ENCODE peak calls at places on chromosomes 2 and 18, in nine cellular contexts. One of them, this sample, is unnamed.

GRCh38 chr2:46297546-46298271 is 502 bp downstream of the EPAS1 start:
- DNase-seq in IMR-90: no peak
- DNase-seq in K562: peak
- DNase-seq in heart left ventricle: peak
- DNase-seq in body of pancreas: peak
- DNase-seq in A549: peak
- DNase-seq in adrenal gland: peak
- DNase-seq in Peyer's patch: peak
- DNase-seq in stomach: peak
- DNase-seq in this sample: peak

GRCh38 chr2:133342283-133342895 is 225.9 kb downstream of the NCKAP5 start:
- DNase-seq in K562: no peak
- DNase-seq in Peyer's patch: no peak
- DNase-seq in body of pancreas: no peak
- DNase-seq in A549: no peak
- DNase-seq in stomach: no peak
- DNase-seq in adrenal gland: no peak
- DNase-seq in heart left ventricle: no peak
- DNase-seq in IMR-90: no peak
- DNase-seq in this sample: no peak

GRCh38 chr2:182330451-182331325 is 96.1 kb downstream of the PDE1A start:
- DNase-seq in heart left ventricle: no peak
- DNase-seq in Peyer's patch: no peak
- DNase-seq in IMR-90: peak
- DNase-seq in K562: no peak
- DNase-seq in body of pancreas: no peak
- DNase-seq in A549: no peak
- DNase-seq in stomach: no peak
- DNase-seq in adrenal gland: no peak
- DNase-seq in this sample: no peak

GRCh38 chr18:52007109-52007508 is 332.9 kb upstream of the DCC start:
- DNase-seq in stomach: no peak
- DNase-seq in adrenal gland: no peak
- DNase-seq in K562: no peak
- DNase-seq in A549: no peak
- DNase-seq in body of pancreas: no peak
- DNase-seq in IMR-90: no peak
- DNase-seq in Peyer's patch: no peak
- DNase-seq in heart left ventricle: no peak
- DNase-seq in this sample: no peak

GRCh38 chr2:215652432-215652831 is 216.6 kb upstream of the FN1 start:
- DNase-seq in adrenal gland: no peak
- DNase-seq in Peyer's patch: no peak
- DNase-seq in A549: no peak
- DNase-seq in stomach: no peak
- DNase-seq in body of pancreas: no peak
- DNase-seq in IMR-90: peak
- DNase-seq in heart left ventricle: no peak
- DNase-seq in K562: no peak
- DNase-seq in this sample: no peak

GRCh38 chr2:160505236-160505635 is 11.6 kb upstream of the RBMS1 start:
- DNase-seq in Peyer's patch: no peak
- DNase-seq in IMR-90: no peak
- DNase-seq in body of pancreas: no peak
- DNase-seq in heart left ventricle: no peak
- DNase-seq in stomach: no peak
- DNase-seq in adrenal gland: no peak
- DNase-seq in K562: no peak
- DNase-seq in A549: no peak
- DNase-seq in this sample: no peak

GRCh38 chr2:12490641-12491040 is 226.1 kb upstream of the TRIB2 start:
- DNase-seq in IMR-90: no peak
- DNase-seq in body of pancreas: no peak
- DNase-seq in adrenal gland: no peak
- DNase-seq in stomach: no peak
- DNase-seq in Peyer's patch: no peak
- DNase-seq in heart left ventricle: no peak
- DNase-seq in K562: no peak
- DNase-seq in A549: no peak
- DNase-seq in this sample: no peak

GRCh38 chr2:100744589-100744988 is 75.3 kb upstream of the NPAS2 start:
- DNase-seq in Peyer's patch: no peak
- DNase-seq in body of pancreas: peak
- DNase-seq in IMR-90: peak
- DNase-seq in K562: no peak
- DNase-seq in stomach: no peak
- DNase-seq in adrenal gland: no peak
- DNase-seq in A549: no peak
- DNase-seq in heart left ventricle: no peak
- DNase-seq in this sample: no peak

GRCh38 chr18:24497052-24497754 is 36.8 kb downstream of the HRH4 start:
- DNase-seq in A549: no peak
- DNase-seq in IMR-90: peak
- DNase-seq in adrenal gland: no peak
- DNase-seq in body of pancreas: no peak
- DNase-seq in Peyer's patch: no peak
- DNase-seq in K562: no peak
- DNase-seq in stomach: no peak
- DNase-seq in heart left ventricle: no peak
- DNase-seq in this sample: no peak

GRCh38 chr2:200347301-200347700 is 40.8 kb downstream of the SPATS2L start:
- DNase-seq in Peyer's patch: no peak
- DNase-seq in stomach: no peak
- DNase-seq in adrenal gland: no peak
- DNase-seq in IMR-90: no peak
- DNase-seq in heart left ventricle: no peak
- DNase-seq in body of pancreas: no peak
- DNase-seq in K562: no peak
- DNase-seq in A549: no peak
- DNase-seq in this sample: no peak
- H3K27ac ChIP-seq in Peyer's patch: no peak
- H3K27ac ChIP-seq in stomach: no peak
- H3K27ac ChIP-seq in adrenal gland: no peak
- H3K27ac ChIP-seq in IMR-90: no peak
- H3K27ac ChIP-seq in heart left ventricle: no peak
- H3K27ac ChIP-seq in body of pancreas: no peak
- H3K27ac ChIP-seq in K562: no peak
- H3K27ac ChIP-seq in A549: no peak
- H3K27ac ChIP-seq in this sample: no peak

DNA sequence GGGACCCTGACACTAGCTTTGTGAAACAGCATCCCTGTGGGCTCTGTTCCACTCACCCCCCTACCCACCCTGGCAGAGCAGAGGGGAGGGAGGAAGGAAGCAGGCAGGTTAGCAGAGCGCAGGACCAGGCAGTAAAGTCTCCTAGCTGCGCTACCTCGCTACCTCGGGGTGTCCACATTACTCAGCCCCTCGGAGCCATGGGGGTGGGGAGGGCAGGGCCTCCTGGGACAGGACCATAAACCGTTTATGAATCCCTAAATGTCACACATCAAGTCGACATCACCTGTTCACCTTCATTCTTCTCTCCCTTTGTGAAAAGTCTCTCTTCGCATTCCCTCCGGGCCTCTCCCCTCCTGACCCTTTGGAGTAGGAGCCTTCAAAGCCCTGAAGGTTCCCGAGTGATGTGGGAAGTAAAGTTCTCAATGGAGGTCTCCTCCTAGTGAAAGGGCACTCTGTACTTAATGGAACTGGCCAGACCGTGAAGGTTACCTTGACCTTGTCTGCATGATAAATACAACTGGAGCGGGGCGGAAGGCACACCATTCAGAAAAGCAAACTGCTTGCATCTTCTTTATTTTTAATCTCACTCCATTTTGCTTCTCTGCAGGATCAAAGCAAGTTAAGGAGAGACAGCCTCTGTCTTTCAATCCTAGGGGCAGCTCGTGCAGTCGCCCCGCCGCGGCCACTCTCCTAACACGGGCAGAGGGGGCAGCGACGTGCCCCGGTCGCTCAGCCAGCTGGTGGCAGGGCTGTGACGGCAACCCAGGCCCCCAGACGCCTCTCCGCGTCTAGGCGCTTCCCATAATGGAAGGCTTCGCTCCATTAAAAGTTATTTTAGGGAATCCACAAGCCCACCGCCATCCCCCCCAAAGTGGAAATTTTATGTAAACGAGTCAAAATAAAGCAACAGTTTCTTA is 23.8 kb upstream of the SMAD7 start:
- DNase-seq in K562: no peak
- DNase-seq in Peyer's patch: no peak
- DNase-seq in A549: no peak
- DNase-seq in body of pancreas: no peak
- DNase-seq in IMR-90: no peak
- DNase-seq in heart left ventricle: no peak
- DNase-seq in adrenal gland: no peak
- DNase-seq in stomach: no peak
- DNase-seq in this sample: no peak
- H3K4me3 ChIP-seq in K562: no peak
- H3K4me3 ChIP-seq in Peyer's patch: no peak
- H3K4me3 ChIP-seq in A549: peak
- H3K4me3 ChIP-seq in body of pancreas: no peak
- H3K4me3 ChIP-seq in IMR-90: peak
- H3K4me3 ChIP-seq in heart left ventricle: peak
- H3K4me3 ChIP-seq in adrenal gland: peak
- H3K4me3 ChIP-seq in stomach: peak
- H3K4me3 ChIP-seq in this sample: peak

GRCh38 chr2:67038195-67038594 is 358.9 kb upstream of the ETAA1 start:
- DNase-seq in Peyer's patch: no peak
- DNase-seq in stomach: no peak
- DNase-seq in A549: no peak
- DNase-seq in body of pancreas: peak
- DNase-seq in IMR-90: no peak
- DNase-seq in K562: no peak
- DNase-seq in adrenal gland: no peak
- DNase-seq in heart left ventricle: no peak
- DNase-seq in this sample: no peak

GRCh38 chr2:67037655-67038054 is 359.5 kb upstream of the ETAA1 start:
- DNase-seq in adrenal gland: no peak
- DNase-seq in stomach: peak
- DNase-seq in heart left ventricle: no peak
- DNase-seq in body of pancreas: peak
- DNase-seq in K562: no peak
- DNase-seq in A549: no peak
- DNase-seq in IMR-90: no peak
- DNase-seq in Peyer's patch: no peak
- DNase-seq in this sample: no peak

GRCh38 chr2:67041051-67041450 is 356.1 kb upstream of the ETAA1 start:
- DNase-seq in adrenal gland: no peak
- DNase-seq in K562: no peak
- DNase-seq in heart left ventricle: no peak
- DNase-seq in stomach: no peak
- DNase-seq in body of pancreas: no peak
- DNase-seq in IMR-90: no peak
- DNase-seq in Peyer's patch: no peak
- DNase-seq in A549: no peak
- DNase-seq in this sample: no peak

GRCh38 chr2:67039701-67040100 is 357.4 kb upstream of the ETAA1 start:
- DNase-seq in IMR-90: no peak
- DNase-seq in Peyer's patch: no peak
- DNase-seq in heart left ventricle: no peak
- DNase-seq in stomach: no peak
- DNase-seq in body of pancreas: peak
- DNase-seq in A549: no peak
- DNase-seq in adrenal gland: no peak
- DNase-seq in K562: no peak
- DNase-seq in this sample: no peak

GRCh38 chr2:67039058-67039457 is 358.1 kb upstream of the ETAA1 start:
- DNase-seq in K562: no peak
- DNase-seq in adrenal gland: no peak
- DNase-seq in heart left ventricle: no peak
- DNase-seq in body of pancreas: peak
- DNase-seq in stomach: no peak
- DNase-seq in IMR-90: no peak
- DNase-seq in Peyer's patch: no peak
- DNase-seq in A549: no peak
- DNase-seq in this sample: no peak
- TF ChIP-seq POLR2A in K562: no peak
- TF ChIP-seq POLR2A in adrenal gland: no peak
- TF ChIP-seq POLR2A in heart left ventricle: no peak
- TF ChIP-seq POLR2A in body of pancreas: no peak
- TF ChIP-seq POLR2A in stomach: no peak
- TF ChIP-seq POLR2A in IMR-90: no peak
- TF ChIP-seq POLR2A in Peyer's patch: no peak
- TF ChIP-seq POLR2A in A549: no peak
- TF ChIP-seq POLR2A in this sample: no peak

GRCh38 chr18:55121397-55122170 is 162.3 kb upstream of the CCDC68 start:
- DNase-seq in Peyer's patch: peak
- DNase-seq in K562: no peak
- DNase-seq in stomach: no peak
- DNase-seq in body of pancreas: no peak
- DNase-seq in adrenal gland: no peak
- DNase-seq in A549: no peak
- DNase-seq in IMR-90: no peak
- DNase-seq in heart left ventricle: no peak
- DNase-seq in this sample: no peak

GRCh38 chr18:55120896-55121295 is 161.6 kb upstream of the CCDC68 start:
- DNase-seq in adrenal gland: no peak
- DNase-seq in body of pancreas: no peak
- DNase-seq in heart left ventricle: no peak
- DNase-seq in Peyer's patch: no peak
- DNase-seq in K562: no peak
- DNase-seq in A549: no peak
- DNase-seq in IMR-90: no peak
- DNase-seq in stomach: no peak
- DNase-seq in this sample: no peak

GRCh38 chr18:55115606-55116005 is 156.3 kb upstream of the CCDC68 start:
- DNase-seq in heart left ventricle: no peak
- DNase-seq in Peyer's patch: no peak
- DNase-seq in IMR-90: peak
- DNase-seq in stomach: no peak
- DNase-seq in K562: no peak
- DNase-seq in A549: no peak
- DNase-seq in adrenal gland: no peak
- DNase-seq in body of pancreas: no peak
- DNase-seq in this sample: no peak

GRCh38 chr18:55116855-55117254 is 157.6 kb upstream of the CCDC68 start:
- DNase-seq in adrenal gland: no peak
- DNase-seq in body of pancreas: no peak
- DNase-seq in stomach: no peak
- DNase-seq in IMR-90: no peak
- DNase-seq in Peyer's patch: no peak
- DNase-seq in K562: no peak
- DNase-seq in heart left ventricle: no peak
- DNase-seq in A549: no peak
- DNase-seq in this sample: no peak

GRCh38 chr18:55119434-55119833 is 160.2 kb upstream of the CCDC68 start:
- DNase-seq in A549: no peak
- DNase-seq in Peyer's patch: no peak
- DNase-seq in stomach: no peak
- DNase-seq in IMR-90: no peak
- DNase-seq in adrenal gland: no peak
- DNase-seq in K562: peak
- DNase-seq in body of pancreas: no peak
- DNase-seq in heart left ventricle: no peak
- DNase-seq in this sample: no peak
- H3K27ac ChIP-seq in A549: no peak
- H3K27ac ChIP-seq in Peyer's patch: no peak
- H3K27ac ChIP-seq in stomach: no peak
- H3K27ac ChIP-seq in IMR-90: no peak
- H3K27ac ChIP-seq in adrenal gland: no peak
- H3K27ac ChIP-seq in K562: no peak
- H3K27ac ChIP-seq in body of pancreas: no peak
- H3K27ac ChIP-seq in heart left ventricle: peak
- H3K27ac ChIP-seq in this sample: no peak

GRCh38 chr2:172101707-172102158 is 967 bp downstream of the DLX2 start:
- DNase-seq in K562: no peak
- DNase-seq in IMR-90: no peak
- DNase-seq in Peyer's patch: no peak
- DNase-seq in body of pancreas: no peak
- DNase-seq in adrenal gland: no peak
- DNase-seq in stomach: no peak
- DNase-seq in A549: no peak
- DNase-seq in heart left ventricle: no peak
- DNase-seq in this sample: no peak
- H3K4me3 ChIP-seq in K562: peak
- H3K4me3 ChIP-seq in IMR-90: peak
- H3K4me3 ChIP-seq in Peyer's patch: peak
- H3K4me3 ChIP-seq in body of pancreas: no peak
- H3K4me3 ChIP-seq in adrenal gland: no peak
- H3K4me3 ChIP-seq in stomach: peak
- H3K4me3 ChIP-seq in A549: peak
- H3K4me3 ChIP-seq in heart left ventricle: peak
- H3K4me3 ChIP-seq in this sample: peak

This sample was measured in testis.